ENCODE peak calls at places on chromosomes 3 and 15, in six cellular contexts. One of them, this sample, is unnamed.

GRCh38 chr3:149969110-149969944 is 1.4 kb downstream of the PFN2 start:
- DNase-seq in A549: peak; percentile 42
- DNase-seq in K562: peak; percentile 25
- DNase-seq in HepG2: peak; percentile 78
- DNase-seq in endothelial cell of umbilical vein: peak; percentile 80
- DNase-seq in GM12878: no peak
- DNase-seq in this sample: no peak

GRCh38 chr15:92538115-92538514 is 117.5 kb downstream of the FAM174B start:
- DNase-seq in A549: no peak
- DNase-seq in K562: no peak
- DNase-seq in HepG2: no peak
- DNase-seq in endothelial cell of umbilical vein: no peak
- DNase-seq in GM12878: no peak
- DNase-seq in this sample: no peak

GRCh38 chr15:63233667-63234419 is 43.6 kb upstream of the APH1B start:
- DNase-seq in A549: no peak
- DNase-seq in K562: no peak
- DNase-seq in HepG2: peak; percentile 33
- DNase-seq in endothelial cell of umbilical vein: peak; percentile 90
- DNase-seq in GM12878: no peak
- DNase-seq in this sample: no peak

GRCh38 chr3:187913617-187914033 is 168.4 kb upstream of the BCL6 start:
- DNase-seq in A549: peak; percentile 8
- DNase-seq in K562: no peak
- DNase-seq in HepG2: no peak
- DNase-seq in endothelial cell of umbilical vein: peak; percentile 12
- DNase-seq in GM12878: no peak
- DNase-seq in this sample: no peak

GRCh38 chr15:64532921-64533320 is 72.5 kb downstream of the ZNF609 start:
- DNase-seq in A549: no peak
- DNase-seq in K562: no peak
- DNase-seq in HepG2: no peak
- DNase-seq in endothelial cell of umbilical vein: no peak
- DNase-seq in GM12878: no peak
- DNase-seq in this sample: peak; percentile 74

GRCh38 chr3:116264546-116265174 is 180.6 kb downstream of the LSAMP start:
- DNase-seq in A549: no peak
- DNase-seq in K562: no peak
- DNase-seq in HepG2: no peak
- DNase-seq in endothelial cell of umbilical vein: no peak
- DNase-seq in GM12878: no peak
- DNase-seq in this sample: no peak

GRCh38 chr15:52294881-52295420 is 653 bp downstream of the MYO5C start:
- DNase-seq in A549: peak; percentile 21
- DNase-seq in K562: no peak
- DNase-seq in HepG2: peak; percentile 47
- DNase-seq in endothelial cell of umbilical vein: peak; percentile 19
- DNase-seq in GM12878: no peak
- DNase-seq in this sample: no peak

GRCh38 chr3:182241777-182242556 is 530.2 kb downstream of the SOX2 start:
- DNase-seq in A549: no peak
- DNase-seq in K562: no peak
- DNase-seq in HepG2: peak; percentile 9
- DNase-seq in endothelial cell of umbilical vein: peak; percentile 3
- DNase-seq in GM12878: no peak
- DNase-seq in this sample: no peak

GRCh38 chr15:63887630-63888029 is 53.9 kb upstream of the HERC1 start:
- DNase-seq in A549: no peak
- DNase-seq in K562: no peak
- DNase-seq in HepG2: no peak
- DNase-seq in endothelial cell of umbilical vein: no peak
- DNase-seq in GM12878: no peak
- DNase-seq in this sample: peak; percentile 62

GRCh38 chr3:65785065-65785645 is 253.6 kb downstream of the MAGI1 start:
- DNase-seq in A549: peak; percentile 5
- DNase-seq in K562: peak; percentile 29
- DNase-seq in HepG2: peak; percentile 41
- DNase-seq in endothelial cell of umbilical vein: peak; percentile 73
- DNase-seq in GM12878: no peak
- DNase-seq in this sample: peak; percentile 66

GRCh38 chr15:38842991-38843610 is 278.5 kb upstream of the RASGRP1 start:
- DNase-seq in A549: no peak
- DNase-seq in K562: no peak
- DNase-seq in HepG2: no peak
- DNase-seq in endothelial cell of umbilical vein: peak; percentile 71
- DNase-seq in GM12878: no peak
- DNase-seq in this sample: no peak

GRCh38 chr3:130259170-130259874 is 86.2 kb upstream of the COL6A5 start:
- DNase-seq in A549: no peak
- DNase-seq in K562: no peak
- DNase-seq in HepG2: no peak
- DNase-seq in endothelial cell of umbilical vein: no peak
- DNase-seq in GM12878: no peak
- DNase-seq in this sample: no peak

GRCh38 chr3:115768661-115769060 is 145.4 kb downstream of the GAP43 start:
- DNase-seq in A549: no peak
- DNase-seq in K562: no peak
- DNase-seq in HepG2: no peak
- DNase-seq in endothelial cell of umbilical vein: no peak
- DNase-seq in GM12878: no peak
- DNase-seq in this sample: no peak

GRCh38 chr15:78298983-78299301 is 467 bp downstream of the SKIC8 start:
- DNase-seq in A549: peak; percentile 65
- DNase-seq in K562: no peak
- DNase-seq in HepG2: no peak
- DNase-seq in endothelial cell of umbilical vein: no peak
- DNase-seq in GM12878: no peak
- DNase-seq in this sample: peak; percentile 49

GRCh38 chr3:58177747-58178527 is 32.8 kb downstream of the DNASE1L3 start:
- DNase-seq in A549: peak; percentile 69
- DNase-seq in K562: peak; percentile 76
- DNase-seq in HepG2: peak; percentile 67
- DNase-seq in endothelial cell of umbilical vein: peak; percentile 79
- DNase-seq in GM12878: no peak
- DNase-seq in this sample: peak; percentile 89

GRCh38 chr3:146308222-146308621 is 57.3 kb upstream of the PLSCR4 start:
- DNase-seq in A549: no peak
- DNase-seq in K562: no peak
- DNase-seq in HepG2: no peak
- DNase-seq in endothelial cell of umbilical vein: peak; percentile 87
- DNase-seq in GM12878: no peak
- DNase-seq in this sample: no peak

GRCh38 chr3:188153498-188153948 is 434 bp upstream of the LPP start:
- DNase-seq in A549: peak; percentile 84
- DNase-seq in K562: no peak
- DNase-seq in HepG2: peak; percentile 88
- DNase-seq in endothelial cell of umbilical vein: peak; percentile 92
- DNase-seq in GM12878: no peak
- DNase-seq in this sample: peak; percentile 64

GRCh38 chr15:66945842-66946241 is 119.6 kb upstream of the SMAD3 start:
- DNase-seq in A549: no peak
- DNase-seq in K562: no peak
- DNase-seq in HepG2: no peak
- DNase-seq in endothelial cell of umbilical vein: no peak
- DNase-seq in GM12878: no peak
- DNase-seq in this sample: no peak

GRCh38 chr3:23330568-23330967 is 127.4 kb downstream of the UBE2E2 start:
- DNase-seq in A549: no peak
- DNase-seq in K562: no peak
- DNase-seq in HepG2: no peak
- DNase-seq in endothelial cell of umbilical vein: no peak
- DNase-seq in GM12878: no peak
- DNase-seq in this sample: no peak

GRCh38 chr3:106913966-106914365 is 463.3 kb upstream of the CCDC54 start:
- DNase-seq in A549: no peak
- DNase-seq in K562: no peak
- DNase-seq in HepG2: no peak
- DNase-seq in endothelial cell of umbilical vein: no peak
- DNase-seq in GM12878: no peak
- DNase-seq in this sample: no peak

DNA sequence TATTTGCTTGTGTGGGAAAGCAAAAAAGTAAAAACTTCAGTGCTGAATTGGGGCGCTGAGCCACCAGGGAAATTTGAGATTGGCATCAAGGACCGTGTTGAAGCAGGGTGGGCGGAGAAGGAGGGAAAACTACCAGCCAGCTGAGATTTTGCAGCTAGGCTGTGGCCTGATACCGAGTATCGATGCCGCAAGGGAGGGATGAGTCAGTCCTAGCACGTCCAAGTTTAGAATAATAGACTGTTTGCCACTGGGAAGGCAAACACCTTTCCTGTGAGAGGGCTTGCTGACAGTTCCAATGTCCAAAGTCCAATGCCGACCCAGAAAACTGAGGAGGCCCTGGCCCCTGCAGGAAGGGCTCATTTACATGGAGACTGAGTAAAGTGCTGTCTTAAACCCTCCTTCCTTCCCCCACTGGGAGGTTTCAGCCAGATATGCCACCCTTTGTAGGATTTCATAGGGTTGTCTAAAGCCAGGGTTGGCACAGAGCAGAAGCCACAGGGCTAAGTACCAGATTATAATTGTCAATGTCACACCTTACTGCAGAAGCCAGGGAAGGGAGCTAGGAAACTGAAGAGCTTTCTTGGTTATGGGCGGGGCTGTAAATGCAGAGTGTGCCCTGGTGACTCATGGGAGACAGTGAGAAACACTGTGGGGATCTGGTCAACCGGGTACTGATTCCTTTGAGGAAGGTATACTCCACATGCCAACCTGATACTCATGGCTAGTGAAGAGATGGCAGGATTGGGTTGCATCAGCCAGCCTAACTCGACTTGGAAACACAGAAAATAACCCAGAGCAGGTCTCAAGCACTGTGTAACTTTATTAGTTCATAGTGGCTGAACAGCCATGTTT is 28.4 kb upstream of the PIK3CB start:
- DNase-seq in A549: peak; percentile 88
- DNase-seq in K562: peak; percentile 64
- DNase-seq in HepG2: peak; percentile 97
- DNase-seq in endothelial cell of umbilical vein: peak; percentile 70
- DNase-seq in GM12878: no peak
- DNase-seq in this sample: peak; percentile 79
- TF ChIP-seq MAX in A549: no peak
- TF ChIP-seq MAX in K562: peak; percentile 57
- TF ChIP-seq MAX in HepG2: no peak
- TF ChIP-seq MAX in endothelial cell of umbilical vein: no peak
- TF ChIP-seq MAX in GM12878: no peak
- TF ChIP-seq MAX in this sample: no peak

DNA sequence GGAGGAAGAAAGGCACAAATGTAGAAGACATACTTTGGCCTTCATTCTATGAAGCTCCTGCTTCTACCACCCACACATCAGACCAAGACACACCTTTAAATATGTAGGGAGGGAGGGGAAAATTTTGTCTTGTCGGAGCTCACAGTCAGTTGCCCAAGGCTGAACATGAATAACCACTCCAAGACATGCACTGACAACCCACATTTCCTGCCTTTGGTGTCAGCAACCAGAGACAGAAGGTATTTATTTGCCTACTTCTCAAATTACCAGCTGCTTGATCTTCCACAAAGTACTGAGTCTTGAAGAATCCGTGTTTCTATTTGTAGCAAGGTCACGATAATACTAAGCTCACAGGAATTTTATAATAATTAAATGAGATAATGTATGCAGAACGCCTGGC is 169.7 kb downstream of the KCNMB2 start:
- DNase-seq in A549: no peak
- DNase-seq in K562: no peak
- DNase-seq in HepG2: no peak
- DNase-seq in endothelial cell of umbilical vein: no peak
- DNase-seq in GM12878: no peak
- DNase-seq in this sample: no peak
- TF ChIP-seq MYC in A549: no peak
- TF ChIP-seq MYC in K562: no peak
- TF ChIP-seq MYC in HepG2: no peak
- TF ChIP-seq MYC in endothelial cell of umbilical vein: no peak
- TF ChIP-seq MYC in GM12878: no peak
- TF ChIP-seq MYC in this sample: no peak

DNA sequence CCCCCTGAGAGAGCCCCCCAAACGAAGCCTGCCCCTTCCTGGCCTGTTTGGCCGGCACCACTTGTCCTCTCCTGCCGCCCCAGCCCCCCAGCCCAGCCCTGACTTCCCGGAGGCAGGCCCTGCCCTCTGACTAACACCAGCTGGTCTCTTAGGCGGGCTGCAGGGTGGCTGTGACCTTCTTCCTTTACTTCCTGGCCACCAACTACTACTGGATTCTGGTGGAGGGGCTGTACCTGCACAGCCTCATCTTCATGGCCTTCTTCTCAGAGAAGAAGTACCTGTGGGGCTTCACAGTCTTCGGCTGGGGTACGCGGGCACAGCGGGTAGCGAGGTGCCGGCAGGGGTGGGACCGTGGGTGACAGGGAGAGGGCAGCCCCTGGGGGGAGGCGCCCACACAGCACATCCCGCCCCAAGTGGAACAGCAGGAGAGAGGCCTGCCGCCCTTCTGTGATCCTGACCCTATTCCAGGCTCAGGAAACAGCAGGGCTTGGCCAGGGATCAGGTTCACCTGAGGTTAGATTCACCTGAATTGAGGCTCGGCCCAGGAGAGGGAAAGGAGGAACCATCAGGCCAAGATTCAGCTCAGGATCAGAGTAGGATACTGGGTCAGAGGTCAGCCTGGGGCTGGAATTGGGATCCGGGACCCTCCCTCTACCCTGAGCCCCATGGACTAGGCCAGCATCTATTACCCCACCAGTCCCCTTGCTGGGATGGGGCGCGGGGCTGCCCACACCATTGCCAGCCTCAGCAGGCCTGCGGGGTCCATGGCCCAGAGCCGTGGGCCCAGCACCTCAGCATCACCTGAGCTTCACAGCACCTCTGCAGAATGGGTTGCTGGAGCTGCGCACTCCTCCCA is 21.9 kb downstream of the PTH1R start:
- DNase-seq in A549: no peak
- DNase-seq in K562: no peak
- DNase-seq in HepG2: no peak
- DNase-seq in endothelial cell of umbilical vein: no peak
- DNase-seq in GM12878: no peak
- DNase-seq in this sample: no peak
- TF ChIP-seq CTCF in A549: no peak
- TF ChIP-seq CTCF in K562: no peak
- TF ChIP-seq CTCF in HepG2: no peak
- TF ChIP-seq CTCF in endothelial cell of umbilical vein: no peak
- TF ChIP-seq CTCF in GM12878: no peak
- TF ChIP-seq CTCF in this sample: no peak

GRCh38 chr15:72590427-72590826 is 64.1 kb upstream of the GOLGA6B start:
- DNase-seq in A549: no peak
- DNase-seq in K562: no peak
- DNase-seq in HepG2: no peak
- DNase-seq in endothelial cell of umbilical vein: no peak
- DNase-seq in GM12878: no peak
- DNase-seq in this sample: no peak

GRCh38 chr15:72592103-72592502 is 62.4 kb upstream of the GOLGA6B start:
- DNase-seq in A549: no peak
- DNase-seq in K562: no peak
- DNase-seq in HepG2: no peak
- DNase-seq in endothelial cell of umbilical vein: no peak
- DNase-seq in GM12878: no peak
- DNase-seq in this sample: no peak

GRCh38 chr15:72593838-72594237 is 60.7 kb upstream of the GOLGA6B start:
- DNase-seq in A549: no peak
- DNase-seq in K562: no peak
- DNase-seq in HepG2: no peak
- DNase-seq in endothelial cell of umbilical vein: no peak
- DNase-seq in GM12878: no peak
- DNase-seq in this sample: no peak

GRCh38 chr15:72592676-72593075 is 61.8 kb upstream of the GOLGA6B start:
- DNase-seq in A549: no peak
- DNase-seq in K562: no peak
- DNase-seq in HepG2: no peak
- DNase-seq in endothelial cell of umbilical vein: no peak
- DNase-seq in GM12878: no peak
- DNase-seq in this sample: no peak

GRCh38 chr15:72591361-72591760 is 63.1 kb upstream of the GOLGA6B start:
- DNase-seq in A549: no peak
- DNase-seq in K562: no peak
- DNase-seq in HepG2: no peak
- DNase-seq in endothelial cell of umbilical vein: no peak
- DNase-seq in GM12878: no peak
- DNase-seq in this sample: no peak
- TF ChIP-seq MAX in A549: no peak
- TF ChIP-seq MAX in K562: no peak
- TF ChIP-seq MAX in HepG2: no peak
- TF ChIP-seq MAX in endothelial cell of umbilical vein: no peak
- TF ChIP-seq MAX in GM12878: no peak
- TF ChIP-seq MAX in this sample: no peak

This sample was measured in NB4.